ENCODE peak calls at places on chromosomes 1 and 21, in seven cellular contexts. Y is GM13976, E is GM12864, N is SK-N-SH, O is progenitor cell of endocrine pancreas, Z is upper lobe of left lung, T is tibial artery. Q is an unnamed sample.

GRCh38 chr1:9849691-9850441 is 26.1 kb upstream of the CLSTN1 start:
- DNase-seq in N (no peak), Y (peak; percentile 79), T (no peak), E (peak; percentile 68), O (no peak), Z (no peak), Q (no peak)

GRCh38 chr1:50898773-50899172 is 61.3 kb downstream of the FAF1 start:
- DNase-seq in Y (no peak), E (no peak), Z (no peak), T (no peak), O (no peak), N (no peak), Q (no peak)

GRCh38 chr1:24117132-24117531 is 5.2 kb upstream of the MYOM3 start:
- DNase-seq in O (no peak), Z (no peak), E (no peak), Y (no peak), N (no peak), T (no peak), Q (no peak)

GRCh38 chr1:26546375-26546774 is 16.8 kb downstream of the RPS6KA1 start:
- DNase-seq in T (no peak), O (no peak), N (no peak), E (no peak), Y (no peak), Z (peak; percentile 48), Q (no peak)

GRCh38 chr1:14850563-14850962 is 252.1 kb downstream of the KAZN start:
- DNase-seq in T (no peak), N (no peak), E (no peak), O (no peak), Z (no peak), Y (no peak), Q (no peak)

GRCh38 chr1:182122855-182123254 is 61.3 kb upstream of the ZNF648 start:
- DNase-seq in T (no peak), E (no peak), O (no peak), Y (no peak), N (no peak), Z (no peak), Q (no peak)

GRCh38 chr1:25695991-25696330 is 79.4 kb downstream of the MAN1C1 start:
- DNase-seq in Y (no peak), T (peak; percentile 84), N (no peak), Z (no peak), O (no peak), E (no peak), Q (no peak)

GRCh38 chr21:44400791-44401385 is 47.5 kb downstream of the TRPM2 start:
- DNase-seq in Z (no peak), T (no peak), N (no peak), Y (no peak), O (no peak), E (no peak), Q (no peak)

GRCh38 chr1:235297579-235297978 is 30.4 kb downstream of the ARID4B start:
- DNase-seq in Y (no peak), T (no peak), O (no peak), Z (no peak), N (no peak), E (no peak), Q (no peak)

GRCh38 chr1:227808566-227808965 is 6.9 kb upstream of the PRSS38 start:
- DNase-seq in T (no peak), O (no peak), Y (no peak), Z (no peak), N (no peak), E (no peak), Q (no peak)

GRCh38 chr1:216462061-216462775 is 39.0 kb upstream of the USH2A start:
- DNase-seq in T (no peak), Y (no peak), Z (no peak), O (no peak), E (no peak), N (no peak), Q (no peak)

GRCh38 chr1:235613617-235614016 is 36.0 kb downstream of the GNG4 start:
- DNase-seq in O (no peak), E (no peak), T (no peak), Z (no peak), Y (no peak), N (no peak), Q (no peak)

GRCh38 chr1:205639567-205639966 is 7.8 kb upstream of the ELK4 start:
- DNase-seq in Y (no peak), T (no peak), N (no peak), E (no peak), O (no peak), Z (no peak), Q (no peak)

GRCh38 chr1:156910309-156910782 is 10.1 kb upstream of the LRRC71 start:
- DNase-seq in N (peak; percentile 88), O (peak; percentile 54), T (no peak), Z (peak; percentile 38), Y (peak; percentile 88), E (no peak), Q (peak; percentile 77)

GRCh38 chr1:84479998-84480397 is 932 bp downstream of the RPF1 start:
- DNase-seq in O (no peak), T (no peak), E (no peak), Z (no peak), N (peak; percentile 17), Y (peak; percentile 21), Q (no peak)

GRCh38 chr1:157144509-157144908 is 6.3 kb upstream of the ETV3 start:
- DNase-seq in E (no peak), O (no peak), Z (no peak), Y (no peak), N (no peak), T (no peak), Q (no peak)

DNA sequence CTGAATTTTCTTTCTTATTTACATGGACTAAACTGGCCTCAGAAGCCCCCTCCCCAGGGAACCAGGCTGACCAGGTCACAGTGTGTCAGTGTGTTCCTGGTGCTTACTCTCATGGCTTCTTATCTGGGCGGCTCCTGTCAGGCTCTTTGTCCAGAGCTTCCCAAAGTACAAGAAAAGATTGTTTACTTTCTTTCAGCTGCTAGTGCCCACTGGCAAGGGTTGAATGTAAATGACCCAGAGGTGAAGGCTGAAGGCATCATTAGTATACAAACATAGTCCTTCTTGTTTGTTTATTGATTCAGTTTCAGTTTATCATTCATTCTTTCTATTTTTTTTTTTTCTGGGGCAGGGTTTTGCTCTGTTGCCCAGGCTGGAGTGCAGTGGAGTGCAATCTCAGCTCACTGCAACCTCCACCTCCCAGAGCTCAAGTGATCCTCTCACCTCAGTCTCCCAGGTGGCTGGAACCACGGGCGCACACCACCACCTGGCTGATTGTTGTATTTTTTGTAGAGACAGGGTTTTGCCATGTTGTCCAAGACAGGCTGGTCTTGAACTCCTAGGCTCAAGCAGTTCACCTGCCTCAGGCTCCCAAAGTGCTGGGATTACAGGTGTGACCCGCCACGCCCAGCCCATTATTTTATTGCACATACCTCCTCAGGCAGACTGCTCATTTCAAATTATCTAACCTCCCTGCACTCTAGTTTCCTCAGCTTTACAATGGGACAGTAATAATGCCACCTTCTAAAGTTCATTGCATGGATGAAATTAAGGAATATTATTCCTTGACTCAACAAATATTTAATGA is 9.8 kb upstream of the KDM4A start:
- DNase-seq in O (peak; percentile 28), N (no peak), T (no peak), Y (no peak), E (no peak), Z (peak; percentile 31), Q (no peak)
- TF ChIP-seq CTCF in O (peak; percentile 39), N (no peak), T (no peak), Y (no peak), E (no peak), Z (no peak), Q (no peak)

GRCh38 chr1:222931018-222931417 is 116.2 kb downstream of the DISP1 start:
- DNase-seq in N (no peak), Y (no peak), T (no peak), O (no peak), E (no peak), Z (no peak), Q (no peak)

GRCh38 chr1:222924140-222924706 is 109.4 kb downstream of the DISP1 start:
- DNase-seq in E (no peak), N (no peak), O (no peak), Z (no peak), Y (no peak), T (no peak), Q (no peak)

GRCh38 chr1:222926566-222926965 is 111.7 kb downstream of the DISP1 start:
- DNase-seq in N (no peak), Y (no peak), O (no peak), Z (no peak), E (no peak), T (no peak), Q (no peak)

GRCh38 chr1:222930097-222930496 is 115.3 kb downstream of the DISP1 start:
- DNase-seq in O (no peak), N (no peak), Z (no peak), E (no peak), T (no peak), Y (no peak), Q (no peak)

DNA sequence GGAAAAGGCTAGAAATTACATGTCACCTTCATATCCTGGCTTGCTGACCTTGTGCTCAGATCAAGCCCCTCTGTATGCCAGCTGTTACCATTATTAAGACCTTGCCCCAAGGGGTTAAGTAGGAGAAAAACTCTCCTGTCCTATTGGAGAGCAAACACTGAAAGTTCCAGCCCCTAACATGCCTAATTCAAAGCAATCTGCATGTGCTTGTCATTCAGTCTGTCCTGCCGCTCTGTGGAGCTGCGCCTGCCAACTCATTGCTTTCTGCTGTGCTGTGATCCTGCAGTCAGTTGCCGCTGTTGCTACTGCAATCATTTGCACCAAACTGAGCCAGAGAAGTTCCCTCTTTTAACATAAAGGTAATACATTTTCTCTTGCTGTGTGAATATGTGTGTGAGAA is 113.4 kb downstream of the DISP1 start:
- DNase-seq in O (no peak), E (no peak), T (no peak), N (peak; percentile 44), Z (peak; percentile 78), Y (no peak), Q (peak; percentile 66)
- TF ChIP-seq CTCF in O (no peak), E (no peak), T (no peak), N (no peak), Z (no peak), Y (no peak), Q (no peak)

GRCh38 chr1:231604276-231604621 is 22.3 kb upstream of the DISC1 start:
- DNase-seq in O (no peak), N (no peak), T (no peak), E (no peak), Z (no peak), Y (no peak), Q (no peak)
- TF ChIP-seq CTCF in O (peak; percentile 1), N (no peak), T (no peak), E (no peak), Z (no peak), Y (no peak), Q (peak; percentile 43)

DNA sequence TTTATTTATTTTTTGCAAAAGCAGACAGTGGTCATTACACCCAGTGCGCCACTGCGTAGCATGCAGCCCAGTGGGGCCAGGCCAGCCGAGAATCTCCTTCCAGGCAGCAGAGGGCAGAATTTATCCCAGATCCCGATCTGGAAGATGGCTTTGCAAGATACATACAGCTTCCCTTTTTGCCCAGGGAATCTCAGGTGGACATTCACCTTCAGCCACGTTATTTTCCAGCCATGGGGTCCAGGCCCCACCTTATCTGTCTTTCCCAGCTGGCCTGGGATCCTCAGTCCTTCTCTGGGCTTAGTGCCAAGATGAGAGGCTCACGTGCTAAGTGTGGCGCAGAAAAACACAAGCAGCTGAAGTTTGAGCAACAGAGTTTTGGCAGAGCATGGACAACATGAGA is 123.6 kb downstream of the AJAP1 start:
- DNase-seq in N (peak; percentile 69), O (no peak), E (no peak), Y (no peak), T (no peak), Z (no peak), Q (no peak)
- TF ChIP-seq CTCF in N (no peak), O (peak; percentile 29), E (peak; percentile 26), Y (no peak), T (peak; percentile 30), Z (no peak), Q (no peak)